ENCODE peak calls at places on chromosomes 5 and 9, in four cellular contexts. G is HFFc6, A is WTC11, Z is activated gamma-delta T cell treated with Interleukin-2 at 50 U/mL for 16 hours. I is an unnamed sample.

GRCh38 chr5:174317261-174317894 is 271.9 kb downstream of the NSG2 start:
- DNase-seq in G (peak), A (peak), Z (no peak), I (peak)

GRCh38 chr5:119452373-119453044 is at the start of gene HSD17B4:
- DNase-seq in G (peak), A (peak), Z (peak), I (peak)

GRCh38 chr5:9588254-9588653 is 41.9 kb downstream of the TAS2R1 start:
- DNase-seq in G (no peak), A (no peak), Z (no peak), I (no peak)

GRCh38 chr9:34549407-34549732 is 26.6 kb upstream of the ENHO start:
- DNase-seq in G (no peak), A (no peak), Z (no peak), I (no peak)

GRCh38 chr9:83166369-83166768 is 103.4 kb upstream of the RASEF start:
- DNase-seq in G (no peak), A (no peak), Z (no peak), I (no peak)

GRCh38 chr5:124824637-124825158 is 78.3 kb upstream of the ZNF608 start:
- DNase-seq in G (no peak), A (no peak), Z (no peak), I (no peak)

GRCh38 chr5:50699737-50700136 is 33.3 kb downstream of the PARP8 start:
- DNase-seq in G (peak), A (no peak), Z (no peak), I (no peak)

GRCh38 chr9:134698587-134699342 is 57.2 kb downstream of the COL5A1 start:
- DNase-seq in G (peak), A (peak), Z (peak), I (peak)

GRCh38 chr9:36870960-36871359 is 163.1 kb downstream of the PAX5 start:
- DNase-seq in G (no peak), A (no peak), Z (no peak), I (no peak)

GRCh38 chr5:96876292-96876850 is at the start of gene ERAP2:
- DNase-seq in G (no peak), A (no peak), Z (no peak), I (peak)

GRCh38 chr9:106913276-106913675 is 50.3 kb downstream of the ZNF462 start:
- DNase-seq in G (no peak), A (no peak), Z (no peak), I (no peak)

GRCh38 chr9:70113403-70114022 is 69.9 kb downstream of the MAMDC2 start:
- DNase-seq in G (peak), A (peak), Z (no peak), I (peak)

GRCh38 chr5:75670571-75670970 is 46.7 kb downstream of the POC5 start:
- DNase-seq in G (no peak), A (no peak), Z (no peak), I (no peak)